ENCODE peak calls at places on chromosome 15, in nine cellular contexts. O is tibial nerve, C is fibroblast of lung, A is cardiac muscle cell, X is body of pancreas, U is heart right ventricle, B is hepatocyte, E is ascending aorta, N is GM23248. K is an unnamed sample.

GRCh38 chr15:44713006-44713966 is 2.0 kb downstream of the B2M start:
- DNase-seq in O (no peak), C (peak; percentile 20), A (peak; percentile 47), X (no peak), U (no peak), B (no peak), E (no peak), N (peak; percentile 71), K (no peak)

GRCh38 chr15:27427386-27427785 is 456.4 kb downstream of the GABRG3 start:
- DNase-seq in O (no peak), C (no peak), A (no peak), X (no peak), U (no peak), B (no peak), E (no peak), N (no peak), K (no peak)

GRCh38 chr15:100934735-100935134 is 15.6 kb downstream of the LRRK1 start:
- DNase-seq in O (no peak), C (no peak), A (peak; percentile 12), X (no peak), U (no peak), B (no peak), E (no peak), N (no peak), K (no peak)

GRCh38 chr15:58918239-58918638 is 15.2 kb downstream of the SLTM start:
- DNase-seq in O (no peak), C (peak; percentile 57), A (peak; percentile 84), X (no peak), U (no peak), B (no peak), E (no peak), N (no peak), K (no peak)

GRCh38 chr15:21261396-21261964 is 178.8 kb downstream of the POTEB3 start:
- DNase-seq in O (no peak), C (no peak), A (no peak), X (no peak), U (no peak), B (peak; percentile 34), E (peak; percentile 60), N (no peak), K (no peak)

GRCh38 chr15:38260077-38260476 is 7.4 kb downstream of the SPRED1 start:
- DNase-seq in O (no peak), C (peak; percentile 69), A (peak; percentile 49), X (no peak), U (no peak), B (no peak), E (no peak), N (peak; percentile 38), K (no peak)

GRCh38 chr15:38972831-38973230 is 408.2 kb upstream of the RASGRP1 start:
- DNase-seq in O (no peak), C (peak; percentile 61), A (no peak), X (no peak), U (no peak), B (no peak), E (no peak), N (peak; percentile 15), K (no peak)

GRCh38 chr15:74773731-74774252 is 8.1 kb upstream of the CSK start:
- DNase-seq in O (no peak), C (no peak), A (peak; percentile 19), X (no peak), U (no peak), B (no peak), E (no peak), N (peak; percentile 17), K (no peak)

GRCh38 chr15:31163769-31164572 is 62.4 kb upstream of the TRPM1 start:
- DNase-seq in O (no peak), C (peak; percentile 36), A (peak; percentile 21), X (no peak), U (no peak), B (peak; percentile 38), E (no peak), N (no peak), K (no peak)

GRCh38 chr15:71400347-71400746 is 285.1 kb downstream of the THSD4 start:
- DNase-seq in O (no peak), C (no peak), A (no peak), X (no peak), U (no peak), B (no peak), E (no peak), N (peak; percentile 33), K (no peak)

GRCh38 chr15:41944313-41944940 is 27.9 kb downstream of the EHD4 start:
- DNase-seq in O (no peak), C (peak; percentile 95), A (peak; percentile 95), X (peak; percentile 63), U (no peak), B (peak; percentile 78), E (peak; percentile 84), N (peak; percentile 95), K (no peak)

GRCh38 chr15:58980351-58980939 is 7.0 kb upstream of the RNF111 start:
- DNase-seq in O (no peak), C (peak; percentile 30), A (peak; percentile 64), X (no peak), U (no peak), B (peak; percentile 25), E (no peak), N (peak; percentile 64), K (no peak)

GRCh38 chr15:28990390-28990789 is 104.6 kb downstream of the APBA2 start:
- DNase-seq in O (no peak), C (no peak), A (no peak), X (no peak), U (no peak), B (no peak), E (no peak), N (no peak), K (no peak)

GRCh38 chr15:39554746-39555387 is 26.0 kb upstream of the THBS1 start:
- DNase-seq in O (no peak), C (peak; percentile 41), A (no peak), X (no peak), U (no peak), B (no peak), E (no peak), N (no peak), K (no peak)

GRCh38 chr15:84863480-84864428 is 20.7 kb upstream of the SLC28A1 start:
- DNase-seq in O (no peak), C (peak; percentile 8), A (peak; percentile 62), X (no peak), U (no peak), B (no peak), E (peak; percentile 64), N (peak; percentile 27), K (no peak)

GRCh38 chr15:25244731-25245585 is 193.9 kb downstream of the UBE3A start:
- DNase-seq in O (no peak), C (no peak), A (no peak), X (peak; percentile 2), U (peak; percentile 1), B (no peak), E (peak; percentile 46), N (no peak), K (no peak)
- H3K9me3 ChIP-seq in O (no peaks in the 10 kb centered on the region), C (no peaks in the 10 kb centered on the region), A (no peaks in the 10 kb centered on the region), X (no peaks in the 10 kb centered on the region), U (no peaks in the 10 kb centered on the region), B (no peaks in the 10 kb centered on the region), E (no peaks in the 10 kb centered on the region), N (no peaks in the 10 kb centered on the region), K (peaks cover 3% of the 10 kb centered on the region)

GRCh38 chr15:66408254-66408653 is 21.5 kb downstream of the MAP2K1 start:
- DNase-seq in O (no peak), C (no peak), A (no peak), X (no peak), U (no peak), B (no peak), E (no peak), N (no peak), K (no peak)
- H3K4me1 ChIP-seq in O (peaks cover 47% of the 10 kb centered on the region), C (no peaks in the 10 kb centered on the region), A (peaks cover 64% of the 10 kb centered on the region), X (peaks cover 23% of the 10 kb centered on the region), U (peaks cover 62% of the 10 kb centered on the region), B (no peaks in the 10 kb centered on the region), E (peaks cover 23% of the 10 kb centered on the region), N (peaks cover 14% of the 10 kb centered on the region), K (peaks cover 37% of the 10 kb centered on the region)

GRCh38 chr15:89429986-89430385 is 66.4 kb downstream of the RHCG start:
- DNase-seq in O (no peak), C (no peak), A (no peak), X (no peak), U (no peak), B (no peak), E (no peak), N (no peak), K (no peak)
- H3K4me3 ChIP-seq in O (no peak overlapping the region), C (no peak overlapping the region), A (no peak overlapping the region), X (no peak overlapping the region), U (peak overlapping the region; percentile 53), B (peak overlapping the region; percentile 64), E (peak overlapping the region; percentile 48), N (no peak overlapping the region), K (peak overlapping the region; percentile 73)

GRCh38 chr15:92074161-92074560 is 220.7 kb downstream of the SLCO3A1 start:
- DNase-seq in O (no peak), C (no peak), A (no peak), X (no peak), U (no peak), B (no peak), E (no peak), N (no peak), K (no peak)

GRCh38 chr15:92071030-92071644 is 217.6 kb downstream of the SLCO3A1 start:
- DNase-seq in O (no peak), C (no peak), A (no peak), X (no peak), U (peak; percentile 66), B (no peak), E (no peak), N (no peak), K (no peak)

GRCh38 chr15:92074646-92075045 is 221.1 kb downstream of the SLCO3A1 start:
- DNase-seq in O (peak; percentile 31), C (peak; percentile 58), A (peak; percentile 72), X (peak; percentile 40), U (peak; percentile 70), B (no peak), E (peak; percentile 76), N (peak; percentile 53), K (peak; percentile 19)

GRCh38 chr15:92075764-92076163 is 222.3 kb downstream of the SLCO3A1 start:
- DNase-seq in O (no peak), C (no peak), A (peak; percentile 16), X (no peak), U (no peak), B (no peak), E (no peak), N (no peak), K (no peak)

DNA sequence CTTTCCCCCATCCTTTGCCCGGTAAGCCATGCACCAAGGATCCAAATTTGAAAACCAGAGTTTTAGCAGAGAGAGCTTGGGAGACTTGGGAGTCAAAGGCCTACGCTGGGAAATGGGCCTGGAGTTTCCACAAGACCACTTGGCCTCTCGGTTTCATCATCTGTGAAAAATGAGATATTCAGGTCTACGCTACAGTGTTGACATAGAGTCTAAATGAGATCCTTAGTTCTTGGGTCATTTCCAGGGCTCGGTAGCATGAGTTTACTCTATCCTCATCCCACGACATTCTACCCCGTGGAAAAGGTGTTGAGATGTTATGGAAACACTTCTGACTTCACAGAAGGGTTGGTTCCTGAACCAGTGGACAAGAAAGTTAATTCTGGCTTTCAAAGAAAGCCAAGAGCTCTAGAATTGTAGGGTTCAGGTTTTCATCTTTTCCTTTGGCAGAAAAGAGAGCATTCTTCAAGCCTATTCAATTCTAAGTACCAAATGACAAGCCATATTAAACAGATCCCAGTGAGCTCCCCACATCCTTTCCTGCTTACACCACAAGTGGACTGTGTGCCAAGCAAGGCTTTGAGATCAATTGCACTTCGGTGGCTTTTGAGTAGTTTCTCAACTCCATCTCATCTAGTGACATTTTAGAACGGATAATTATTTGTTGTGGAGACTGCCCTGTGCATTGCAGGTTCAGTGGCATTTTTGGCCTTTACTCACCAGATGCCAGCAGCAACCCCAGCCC is 219.7 kb downstream of the SLCO3A1 start:
- DNase-seq in O (no peak), C (peak; percentile 23), A (peak; percentile 59), X (no peak), U (no peak), B (no peak), E (no peak), N (no peak), K (no peak)
- H3K9me3 ChIP-seq in O (no peaks in the 10 kb centered on the region), C (no peaks in the 10 kb centered on the region), A (no peaks in the 10 kb centered on the region), X (no peaks in the 10 kb centered on the region), U (no peaks in the 10 kb centered on the region), B (no peaks in the 10 kb centered on the region), E (no peaks in the 10 kb centered on the region), N (no peaks in the 10 kb centered on the region), K (no peaks in the 10 kb centered on the region)

K was measured in thoracic aorta.